ENCODE peak calls at places on chromosomes 3 and 15, in five cellular contexts. D is H1, T is HepG2, Q is GM12878, O is SK-N-SH. B is an unnamed sample.

GRCh38 chr3:118978393-118978758 is 56.3 kb downstream of the IGSF11 start:
- DNase-seq in D (no peak), T (no peak), Q (no peak), O (no peak), B (no peak)

GRCh38 chr3:112338727-112339056 is 5.7 kb downstream of the CD200 start:
- DNase-seq in D (no peak), T (no peak), Q (no peak), O (no peak), B (no peak)

GRCh38 chr3:164470471-164470870 is 607.8 kb downstream of the SI start:
- DNase-seq in D (peak; percentile 7), T (no peak), Q (no peak), O (no peak), B (no peak)

GRCh38 chr15:65365229-65365628 is 12.6 kb downstream of the IGDCC3 start:
- DNase-seq in D (no peak), T (peak; percentile 56), Q (no peak), O (no peak), B (no peak)

GRCh38 chr3:40387001-40387894 is at the start of gene ENTPD3:
- DNase-seq in D (peak; percentile 36), T (no peak), Q (no peak), O (peak; percentile 46), B (peak; percentile 11)

GRCh38 chr15:52040167-52040900 is 21.3 kb downstream of the MAPK6 start:
- DNase-seq in D (no peak), T (no peak), Q (no peak), O (no peak), B (no peak)

GRCh38 chr15:40793216-40793989 is 13.5 kb upstream of the ZFYVE19 start:
- DNase-seq in D (no peak), T (peak; percentile 96), Q (no peak), O (no peak), B (no peak)

GRCh38 chr3:147358144-147358992 is 48.0 kb downstream of the ZIC4 start:
- DNase-seq in D (no peak), T (no peak), Q (no peak), O (no peak), B (no peak)

GRCh38 chr3:149608987-149609386 is 48.8 kb downstream of the WWTR1 start:
- DNase-seq in D (no peak), T (no peak), Q (no peak), O (no peak), B (no peak)

GRCh38 chr15:88258021-88258641 is 1.6 kb upstream of the NTRK3 start:
- DNase-seq in D (peak; percentile 44), T (peak; percentile 8), Q (no peak), O (peak; percentile 66), B (no peak)

GRCh38 chr15:52326758-52327157 is 31.2 kb upstream of the MYO5C start:
- DNase-seq in D (no peak), T (no peak), Q (no peak), O (no peak), B (no peak)

GRCh38 chr3:15330031-15330596 is 2.3 kb downstream of the SH3BP5 start:
- DNase-seq in D (no peak), T (no peak), Q (no peak), O (no peak), B (no peak)

GRCh38 chr3:187014417-187014864 is 84.1 kb downstream of the ST6GAL1 start:
- DNase-seq in D (no peak), T (no peak), Q (no peak), O (no peak), B (no peak)

GRCh38 chr3:195154111-195154791 is 116.7 kb downstream of the XXYLT1 start:
- DNase-seq in D (no peak), T (no peak), Q (no peak), O (no peak), B (no peak)

GRCh38 chr3:73558399-73559075 is 66.2 kb downstream of the PDZRN3 start:
- DNase-seq in D (no peak), T (no peak), Q (no peak), O (no peak), B (no peak)

GRCh38 chr3:60609446-60609845 is 641.8 kb downstream of the FHIT start:
- DNase-seq in D (peak; percentile 56), T (no peak), Q (no peak), O (no peak), B (no peak)

GRCh38 chr3:119703900-119704531 is 1.2 kb downstream of the CFAP91 start:
- DNase-seq in D (no peak), T (peak; percentile 17), Q (no peak), O (no peak), B (no peak)

GRCh38 chr3:120468635-120469295 is 18.0 kb upstream of the FSTL1 start:
- DNase-seq in D (no peak), T (no peak), Q (no peak), O (no peak), B (no peak)

GRCh38 chr3:44795197-44795596 is 33.6 kb downstream of the KIF15 start:
- DNase-seq in D (no peak), T (no peak), Q (no peak), O (no peak), B (no peak)

GRCh38 chr3:152968388-152969024 is 133.6 kb downstream of the P2RY1 start:
- DNase-seq in D (no peak), T (no peak), Q (no peak), O (no peak), B (no peak)

GRCh38 chr3:25458420-25458814 is 30.4 kb downstream of the RARB start:
- DNase-seq in D (no peak), T (no peak), Q (no peak), O (peak; percentile 19), B (no peak)

GRCh38 chr3:71640549-71640948 is 57.0 kb upstream of the FOXP1 start:
- DNase-seq in D (no peak), T (no peak), Q (no peak), O (no peak), B (no peak)

GRCh38 chr15:35673093-35673573 is 127.2 kb upstream of the DPH6 start:
- DNase-seq in D (no peak), T (peak; percentile 39), Q (no peak), O (no peak), B (peak; percentile 5)
- TF ChIP-seq POLR2AphosphoS5 in D (no peak), T (no peak), Q (no peak), O (no peak), B (no peak)

DNA sequence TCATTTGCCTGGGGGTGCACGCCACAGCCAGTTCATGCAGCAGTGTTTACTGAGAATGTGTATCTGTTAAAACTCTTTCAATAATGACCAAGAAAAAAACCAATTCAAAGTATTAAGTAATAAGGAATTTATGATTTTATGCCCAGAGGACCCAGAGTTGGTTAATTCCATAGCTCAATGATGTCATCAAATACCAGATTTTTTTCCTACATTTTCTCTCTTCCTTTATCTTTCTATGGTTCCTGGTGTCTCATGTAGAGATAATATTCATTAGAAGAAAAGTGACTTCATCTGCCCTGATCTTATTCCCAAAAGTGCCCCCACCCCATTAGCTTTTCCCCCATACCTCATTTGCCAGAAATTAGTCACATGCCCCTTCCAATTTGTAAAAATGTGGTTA is 44.6 kb upstream of the LMCD1 start:
- DNase-seq in D (no peak), T (no peak), Q (no peak), O (no peak), B (no peak)
- TF ChIP-seq TAF1 in D (no peak), T (no peak), Q (no peak), O (no peak), B (no peak)

GRCh38 chr15:72365844-72366243 is 10.0 kb downstream of the HEXA start:
- DNase-seq in D (no peak), T (no peak), Q (peak; percentile 68), O (no peak), B (peak; percentile 34)
- TF ChIP-seq POLR2AphosphoS5 in D (no peak), T (no peak), Q (no peak), O (no peak), B (no peak)

DNA sequence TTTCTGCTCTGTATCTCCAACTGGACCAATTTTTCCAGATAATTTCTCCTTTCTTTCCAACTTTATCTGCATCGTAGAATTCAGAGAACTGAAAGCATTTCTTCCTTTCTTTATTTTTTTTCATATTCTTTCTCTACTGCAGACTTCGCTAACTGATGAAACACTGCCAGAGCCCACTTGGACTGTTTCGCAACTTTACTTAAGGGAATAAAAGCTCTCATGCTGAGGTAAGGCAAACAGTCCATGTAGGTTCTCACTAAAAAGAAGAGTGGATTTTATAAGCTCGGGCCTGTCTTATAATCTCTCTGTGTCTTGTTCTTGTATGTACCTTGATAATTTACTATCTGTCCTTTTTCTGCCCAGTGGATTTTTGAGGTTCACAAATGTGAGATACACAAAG is 163.5 kb downstream of the CNTN4 start:
- DNase-seq in D (no peak), T (no peak), Q (no peak), O (no peak), B (no peak)
- TF ChIP-seq TAF1 in D (no peak), T (no peak), Q (no peak), O (no peak), B (no peak)

DNA sequence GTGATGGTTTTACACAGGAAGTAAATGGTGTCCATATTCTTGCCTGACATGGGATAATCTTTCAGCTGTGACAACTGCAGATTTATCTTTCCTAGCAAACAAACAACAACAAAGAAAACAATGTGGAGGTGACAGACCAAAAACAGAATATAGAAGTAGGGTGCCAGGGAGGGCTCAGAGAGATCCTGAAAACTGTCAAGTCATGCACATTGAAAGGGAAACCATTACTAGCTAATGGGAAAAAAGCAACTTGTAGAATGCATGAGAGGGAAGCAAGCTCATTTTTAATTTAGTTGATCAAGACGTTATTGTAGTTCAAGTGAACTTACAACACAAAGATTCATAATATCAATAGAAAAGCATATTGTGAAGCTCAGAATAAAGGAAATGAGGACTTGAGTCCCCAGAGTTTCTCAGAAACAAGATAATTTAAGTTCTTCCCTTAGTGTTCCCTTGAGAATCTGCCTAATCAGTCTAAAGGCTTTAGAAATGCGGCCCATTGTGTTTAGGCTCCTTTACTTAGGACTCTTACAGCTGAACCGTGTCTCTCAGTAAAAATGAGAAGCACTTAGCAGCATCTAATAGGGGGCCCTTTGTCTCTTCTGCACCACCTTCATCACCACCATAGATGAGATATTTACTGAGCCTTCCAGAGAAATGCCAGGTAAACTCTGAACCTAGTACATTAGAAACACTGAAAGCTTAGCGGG is 115.6 kb upstream of the CADPS start:
- DNase-seq in D (no peak), T (no peak), Q (no peak), O (no peak), B (no peak)
- TF ChIP-seq POLR2AphosphoS5 in D (no peak), T (no peak), Q (no peak), O (no peak), B (no peak)

GRCh38 chr15:92932946-92933649 is 33.0 kb downstream of the CHD2 start:
- DNase-seq in D (no peak), T (peak; percentile 63), Q (no peak), O (no peak), B (no peak)
- TF ChIP-seq TAF1 in D (no peak), T (no peak), Q (no peak), O (no peak), B (no peak)

DNA sequence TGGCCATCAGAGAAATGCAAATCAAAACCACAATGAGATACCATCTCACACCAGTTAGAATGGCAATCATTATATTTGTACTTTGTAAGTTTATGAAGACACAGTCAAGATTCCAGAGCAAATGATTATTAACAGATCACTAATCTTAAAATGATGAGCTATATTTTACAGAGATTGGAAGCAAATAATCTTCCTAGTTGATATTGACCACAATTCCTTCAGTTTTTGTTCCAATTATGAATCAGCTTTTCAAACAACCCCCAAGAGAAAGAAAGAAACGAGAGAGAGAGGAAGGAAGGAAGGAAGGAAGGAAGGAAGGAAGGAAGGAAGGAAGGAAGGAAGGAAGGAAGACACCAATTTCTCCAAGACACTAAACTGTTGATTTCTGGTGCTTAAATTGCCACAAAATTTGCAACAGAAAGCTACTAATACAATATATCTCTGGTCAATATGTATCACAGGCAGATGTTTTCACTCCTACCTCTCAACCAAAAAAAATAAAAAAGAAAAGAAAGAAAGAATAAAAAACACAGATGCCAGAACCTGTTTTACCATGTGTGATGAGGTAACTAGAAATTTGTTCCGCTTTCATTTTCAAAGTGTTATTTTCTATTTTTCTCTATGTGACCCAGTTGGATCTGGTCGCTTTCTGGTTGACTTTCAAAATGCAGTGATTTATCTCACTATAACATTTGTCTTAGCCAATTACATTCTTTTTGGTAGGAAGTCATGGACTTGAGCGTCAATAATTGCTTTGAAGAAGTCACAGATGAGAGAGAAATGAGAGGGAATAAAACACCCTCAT is 1609.6 kb downstream of the SI start:
- DNase-seq in D (no peak), T (no peak), Q (no peak), O (no peak), B (no peak)
- TF ChIP-seq POLR2AphosphoS5 in D (no peak), T (no peak), Q (no peak), O (no peak), B (no peak)